ENCODE peak calls at places on chromosomes 6 and 20, in seven cellular contexts. W, L, T, K, C, I and S are unnamed samples.

GRCh38 chr20:16069416-16070010 is 503.7 kb downstream of the KIF16B start:
- ATAC-seq in T (no peak), C (no peak), W (no peak), I (no peak), K (no peak), L (no peak), S (no peak)

GRCh38 chr6:28207244-28208179 is 17.6 kb upstream of the ZSCAN9 start:
- ATAC-seq in K (no peak), W (peak), L (peak), T (no peak), C (no peak), I (peak), S (no peak)

GRCh38 chr20:63398744-63399514 is 37.8 kb upstream of the CHRNA4 start:
- ATAC-seq in L (no peak), I (no peak), W (no peak), T (no peak), K (no peak), C (no peak), S (no peak)

GRCh38 chr6:399785-400517 is 8.4 kb downstream of the IRF4 start:
- ATAC-seq in K (no peak), W (no peak), T (no peak), C (no peak), I (no peak), L (no peak), S (no peak)

GRCh38 chr20:2752631-2753455 is 47.6 kb downstream of the CPXM1 start:
- ATAC-seq in K (no peak), W (peak), I (no peak), T (peak), L (peak), C (no peak), S (no peak)

GRCh38 chr6:43078651-43079050 is 2.5 kb downstream of the PTK7 start:
- ATAC-seq in C (no peak), K (no peak), W (no peak), T (no peak), L (no peak), I (no peak), S (no peak)

GRCh38 chr6:70310063-70310694 is 7.3 kb upstream of the COL9A1 start:
- ATAC-seq in W (peak), L (no peak), T (no peak), C (no peak), I (peak), K (no peak), S (no peak)

GRCh38 chr6:145865595-145865994 is 51.0 kb upstream of the FBXO30 start:
- ATAC-seq in C (no peak), I (no peak), T (no peak), L (no peak), K (no peak), W (no peak), S (no peak)

GRCh38 chr6:67757465-67758033 is 877.5 kb upstream of the ADGRB3 start:
- ATAC-seq in W (no peak), L (no peak), K (no peak), T (no peak), C (no peak), I (no peak), S (peak)

GRCh38 chr6:101961357-101961756 is 567.8 kb downstream of the GRIK2 start:
- ATAC-seq in C (no peak), K (no peak), T (peak), I (no peak), W (no peak), L (no peak), S (no peak)

GRCh38 chr6:54010340-54011276 is 100.6 kb upstream of the MLIP start:
- ATAC-seq in K (peak), W (no peak), C (peak), T (no peak), L (no peak), I (peak), S (peak)

GRCh38 chr6:80639243-80639642 is 532.8 kb downstream of the BCKDHB start:
- ATAC-seq in T (peak), L (no peak), C (no peak), K (no peak), I (no peak), W (no peak), S (no peak)

GRCh38 chr6:17927705-17928104 is 59.7 kb downstream of the KIF13A start:
- ATAC-seq in L (no peak), C (no peak), K (peak), W (no peak), I (no peak), T (no peak), S (no peak)

GRCh38 chr6:44001318-44001868 is 125.9 kb downstream of the MRPL14 start:
- ATAC-seq in T (peak), C (no peak), K (peak), I (no peak), L (no peak), W (peak), S (no peak)

GRCh38 chr6:69164564-69165252 is 529.6 kb downstream of the ADGRB3 start:
- ATAC-seq in C (no peak), W (peak), T (no peak), L (no peak), I (no peak), K (no peak), S (no peak)

GRCh38 chr20:5785146-5785545 is 34.9 kb downstream of the SHLD1 start:
- ATAC-seq in W (no peak), C (no peak), T (no peak), K (no peak), I (no peak), L (no peak), S (no peak)

GRCh38 chr20:23541330-23541729 is 27.0 kb downstream of the CST9L start:
- ATAC-seq in T (peak), W (no peak), K (no peak), I (no peak), L (no peak), C (no peak), S (no peak)

GRCh38 chr6:21997414-21998037 is 299.3 kb downstream of the PRL start:
- ATAC-seq in T (no peak), L (peak), C (no peak), W (no peak), I (no peak), K (no peak), S (no peak)

GRCh38 chr6:26159417-26160273 is 72.4 kb downstream of the HFE start:
- ATAC-seq in T (no peak), C (no peak), W (no peak), K (no peak), I (no peak), L (no peak), S (no peak)
- TF ChIP-seq POLR2A in T (no peak), C (peak), W (no peak), K (no peak), I (no peak), L (no peak), S (peak)

DNA sequence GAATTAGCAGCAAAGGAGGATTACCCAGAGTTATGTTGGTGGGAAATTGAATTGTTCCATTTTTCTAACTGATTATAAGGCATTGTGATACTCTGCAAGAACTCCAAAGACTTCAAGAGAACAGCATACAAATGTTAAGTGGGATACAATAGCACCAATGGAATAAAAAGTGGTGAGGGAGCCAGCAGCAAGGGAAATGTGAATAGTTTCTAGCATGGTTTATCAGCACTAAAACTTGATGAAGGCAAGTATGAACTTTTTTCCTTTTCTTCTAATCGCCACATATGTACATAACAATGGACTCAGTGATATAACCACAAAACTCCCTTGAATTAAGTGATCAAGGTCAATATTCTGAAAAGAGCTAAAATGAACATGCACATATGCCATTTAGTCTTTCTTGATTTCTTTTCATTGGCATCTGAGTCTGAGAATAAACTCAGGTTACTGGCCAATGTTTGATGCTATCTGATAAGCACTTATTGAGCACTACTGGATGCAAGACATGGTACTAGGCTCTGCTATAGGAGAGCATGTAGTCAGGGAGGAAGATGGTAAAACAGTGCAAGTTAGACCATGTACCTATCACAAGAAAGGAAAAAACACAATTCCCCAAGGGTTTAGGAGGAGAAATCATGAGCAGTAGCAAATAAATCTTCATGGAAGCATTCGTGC is 36.6 kb upstream of the NOX3 start:
- ATAC-seq in I (no peak), K (no peak), L (no peak), C (no peak), W (no peak), T (no peak), S (no peak)
- TF ChIP-seq POLR2A in I (no peak), K (no peak), L (no peak), C (no peak), W (no peak), T (no peak), S (no peak)

GRCh38 chr6:157326979-157327378 is 3.7 kb upstream of the TMEM242 start:
- ATAC-seq in L (no peak), C (no peak), I (no peak), T (no peak), W (no peak), K (no peak), S (no peak)

GRCh38 chr6:157322792-157323113 is 566 bp downstream of the TMEM242 start:
- ATAC-seq in C (no peak), I (no peak), T (no peak), K (no peak), L (no peak), W (no peak), S (no peak)

GRCh38 chr6:157325069-157325805 is 1.9 kb upstream of the TMEM242 start:
- ATAC-seq in T (no peak), L (no peak), W (no peak), K (no peak), C (no peak), I (no peak), S (no peak)

GRCh38 chr6:157323924-157324276 is 581 bp upstream of the TMEM242 start:
- ATAC-seq in T (peak), I (peak), W (peak), K (peak), L (peak), C (peak), S (peak)

DNA sequence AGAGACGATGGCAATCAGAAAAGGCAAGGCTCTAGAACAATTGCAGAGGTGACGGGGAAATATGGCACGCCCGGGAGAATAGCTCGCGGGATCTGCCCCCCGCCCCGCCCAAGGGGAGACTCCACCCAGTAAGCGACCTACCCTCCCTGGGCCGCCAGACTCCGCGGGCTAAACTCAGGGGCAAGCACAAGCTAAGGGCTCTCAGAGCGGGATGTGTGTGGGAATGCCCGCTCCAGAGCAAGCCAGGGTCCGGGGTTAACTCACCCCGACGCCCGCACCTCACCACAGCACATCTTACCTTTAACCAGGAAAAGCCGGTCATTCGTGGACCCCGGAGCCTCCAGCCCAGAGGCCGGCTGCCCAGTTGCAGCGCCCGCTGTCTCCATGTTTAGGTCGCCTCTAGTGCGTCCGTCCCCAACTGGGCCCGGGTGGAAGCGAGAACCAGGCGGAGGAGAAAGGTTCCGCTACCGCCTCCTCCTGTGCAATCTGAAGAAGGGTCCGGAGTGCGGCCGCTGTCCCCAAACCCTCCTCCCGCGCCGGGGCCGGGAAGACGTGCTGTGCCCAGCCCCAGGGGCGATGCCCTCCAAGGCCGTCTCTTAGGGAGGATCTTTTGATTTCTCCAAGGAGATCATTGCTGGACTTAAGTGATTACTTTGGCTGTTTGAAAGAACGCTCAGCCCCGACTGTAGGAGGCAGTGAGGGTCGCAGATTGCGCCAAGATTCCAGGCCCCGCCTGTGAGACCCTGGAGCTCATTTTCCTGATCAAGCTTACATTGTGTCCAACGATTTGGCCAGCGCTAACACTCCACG is at the start of gene TMEM242:
- ATAC-seq in C (peak), W (peak), L (peak), T (peak), K (peak), I (peak), S (peak)
- TF ChIP-seq POLR2A in C (peak), W (peak), L (peak), T (peak), K (no peak), I (peak), S (peak)

DNA sequence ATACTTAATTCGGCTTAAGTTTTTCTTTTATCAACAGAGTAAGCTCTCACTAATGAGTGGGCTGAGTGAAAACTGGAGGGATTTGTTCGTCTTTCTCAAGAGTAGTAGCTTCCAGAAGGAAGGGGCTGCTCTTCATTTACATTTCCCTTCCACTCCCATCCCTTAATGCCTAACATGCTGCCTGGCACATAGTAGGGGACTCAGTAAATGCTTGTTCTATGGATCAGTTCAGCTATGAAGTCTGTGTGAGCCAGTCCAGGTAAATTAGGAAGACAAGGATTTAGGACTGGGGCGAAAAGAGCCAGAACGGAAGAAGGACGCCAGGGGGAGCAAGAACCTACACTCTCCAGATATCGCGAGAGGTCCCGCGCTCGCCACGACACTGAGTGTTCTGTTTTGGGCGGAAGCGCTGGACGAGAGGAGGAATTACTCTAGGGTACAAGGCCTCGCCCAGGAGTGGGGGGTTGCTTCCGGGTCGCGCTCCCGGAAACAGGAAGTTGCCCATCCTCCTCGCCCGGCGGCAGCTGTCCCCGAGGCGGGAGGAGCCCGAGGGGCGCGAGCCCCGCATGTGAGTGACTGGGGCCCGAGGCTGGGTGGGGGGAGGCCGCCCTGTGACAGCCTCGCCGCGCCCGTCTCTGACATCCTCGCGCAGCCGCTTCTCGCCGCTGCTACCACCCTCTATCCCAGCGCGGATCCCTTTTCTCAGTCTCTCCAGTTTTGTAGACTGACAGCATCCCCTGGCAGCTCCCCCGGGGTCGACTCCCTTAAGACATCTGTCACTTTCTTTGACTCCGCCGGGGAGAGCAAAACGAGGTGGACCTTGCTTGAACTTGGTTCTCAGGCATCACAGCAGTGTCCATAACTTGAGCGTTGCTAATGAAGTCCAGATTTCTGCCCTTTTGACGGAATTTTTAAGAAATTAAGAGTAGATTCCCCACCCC is at the start of gene C6orf89:
- ATAC-seq in I (peak), T (peak), W (peak), L (peak), C (peak), K (peak), S (peak)
- TF ChIP-seq POLR2A in I (peak), T (no peak), W (peak), L (peak), C (no peak), K (no peak), S (peak)

GRCh38 chr6:4957521-4958231 is 46.2 kb downstream of the RPP40 start:
- ATAC-seq in K (peak), W (peak), I (peak), C (no peak), T (peak), L (peak), S (no peak)
- TF ChIP-seq POLR2A in K (no peak), W (no peak), I (no peak), C (no peak), T (no peak), L (no peak), S (no peak)

DNA sequence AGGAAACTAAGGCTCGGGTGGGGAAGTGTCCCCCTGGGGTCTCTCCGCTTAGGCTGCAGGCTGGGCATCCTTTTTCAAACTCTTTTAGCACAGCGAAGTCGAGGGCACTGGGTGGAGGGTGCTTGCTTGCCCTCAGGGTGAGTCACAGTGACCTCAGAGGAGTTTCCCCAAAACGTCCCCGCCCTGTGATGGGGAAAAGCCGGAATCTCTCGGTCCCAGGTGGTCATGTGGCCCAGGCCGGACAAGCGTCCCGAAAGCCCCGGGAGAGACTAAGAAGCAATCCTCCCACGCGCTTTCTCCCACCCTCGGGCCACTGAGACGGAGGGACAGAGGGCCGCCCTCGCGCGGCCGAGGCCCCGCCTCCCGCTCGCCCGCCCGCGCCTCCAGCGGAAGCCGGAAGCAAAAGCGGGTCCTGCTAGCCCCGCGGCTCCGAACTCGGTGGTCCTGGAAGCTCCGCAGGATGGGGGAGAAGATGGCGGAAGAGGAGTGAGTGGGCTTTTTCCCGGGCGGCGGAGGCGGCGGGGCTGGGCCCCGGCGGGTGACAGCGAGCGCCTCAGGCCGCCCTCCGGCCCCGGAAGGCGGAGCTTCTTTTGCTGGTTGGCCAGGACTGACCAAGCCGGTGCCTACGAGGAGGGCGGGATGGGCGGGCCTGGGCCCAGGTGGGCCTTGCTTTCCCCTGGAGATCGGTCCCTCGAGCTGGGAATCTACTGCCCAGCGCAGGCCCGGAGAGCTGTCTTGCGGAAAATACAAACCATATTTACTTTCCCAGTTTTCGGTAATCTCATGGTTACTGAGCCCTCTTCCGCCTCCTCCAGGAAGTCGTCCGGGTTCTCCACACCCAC is at the start of gene SLC9A8:
- ATAC-seq in C (peak), L (peak), K (peak), I (peak), W (peak), T (peak), S (peak)
- TF ChIP-seq POLR2A in C (peak), L (peak), K (no peak), I (peak), W (peak), T (peak), S (peak)

GRCh38 chr20:33731693-33732165 is at the start of gene ZNF341:
- ATAC-seq in T (peak), I (peak), L (peak), W (peak), C (no peak), K (peak), S (peak)

GRCh38 chr20:33730946-33731692 is 677 bp upstream of the ZNF341 start:
- ATAC-seq in L (no peak), K (peak), C (no peak), W (no peak), T (no peak), I (no peak), S (no peak)

GRCh38 chr20:33729101-33729500 is 2.7 kb upstream of the ZNF341 start:
- ATAC-seq in W (no peak), L (no peak), K (no peak), T (no peak), I (no peak), C (no peak), S (no peak)

GRCh38 chr20:33733654-33734576 is 2.1 kb downstream of the ZNF341 start:
- ATAC-seq in K (peak), I (peak), W (peak), L (peak), T (peak), C (no peak), S (peak)

DNA sequence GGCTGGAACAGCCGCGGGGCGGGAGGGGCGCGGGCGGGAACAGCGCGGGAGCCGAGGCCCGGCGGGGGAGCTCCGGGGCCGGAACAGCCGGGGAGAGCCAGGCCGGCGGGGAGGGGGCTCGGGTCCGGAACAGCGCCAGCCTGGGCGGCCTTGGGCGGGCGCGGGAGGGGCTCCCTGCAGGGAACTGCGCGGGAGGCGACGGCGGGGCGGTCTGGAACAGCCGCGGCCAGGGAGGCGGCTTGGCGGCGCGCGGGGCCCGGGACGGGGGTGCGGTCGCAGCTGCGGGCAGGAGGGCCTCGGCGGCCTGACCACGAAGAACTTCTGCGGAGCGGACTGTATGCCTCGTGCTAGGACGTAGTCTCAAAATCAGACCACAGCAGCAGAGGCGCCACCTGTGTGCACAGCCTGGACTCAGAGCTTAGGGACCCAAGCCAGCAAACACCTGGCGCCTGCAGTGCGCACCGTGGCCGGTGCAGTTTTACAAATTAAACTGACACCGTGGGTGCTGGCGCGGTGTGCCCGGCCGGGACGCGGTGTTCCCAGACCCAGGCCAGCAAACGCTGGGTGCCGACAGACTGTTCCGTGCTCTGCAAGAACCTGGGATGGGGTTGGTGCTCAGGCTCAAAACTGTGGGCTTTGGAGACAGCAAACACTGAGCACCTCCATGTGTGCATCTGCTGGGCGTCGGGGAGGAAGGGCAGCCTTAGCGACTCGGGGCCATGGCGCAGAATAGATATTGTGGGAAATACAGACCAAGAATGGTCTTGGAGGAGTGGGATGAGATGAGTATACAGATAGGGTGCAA is 572 bp downstream of the ZNF341 start:
- ATAC-seq in W (peak), T (peak), L (peak), K (peak), I (peak), C (peak), S (peak)
- TF ChIP-seq POLR2A in W (peak), T (peak), L (no peak), K (no peak), I (peak), C (peak), S (no peak)